ENCODE peak calls at places on chromosomes 11 and 22, in four cellular contexts. Z is caudate nucleus; H is stimulated activated CD8-positive, alpha-beta memory T cell treated with anti-CD3 and anti-CD28 coated beads, Interleukin-4, amount 100 ng/mL, for 1 hour; N is A172. Y is an unnamed sample.

GRCh38 chr11:45150943-45151342 is 4.5 kb downstream of the PRDM11 start:
- DNase-seq in H (no peak), Z (no peak), N (no peak), Y (no peak)

GRCh38 chr11:87460842-87461637 is 423.3 kb downstream of the TMEM135 start:
- DNase-seq in N (no peak), Z (no peak), H (no peak), Y (no peak)

GRCh38 chr22:50729391-50730012 is 8.5 kb upstream of the ACR start:
- DNase-seq in H (no peak), N (no peak), Z (no peak), Y (peak; percentile 21)

GRCh38 chr22:24180316-24181087 is 785 bp upstream of the SUSD2 start:
- DNase-seq in N (no peak), Z (no peak), H (no peak), Y (no peak)

GRCh38 chr11:86152006-86152862 is 83.3 kb upstream of the PICALM start:
- DNase-seq in Z (peak; percentile 50), N (peak; percentile 84), H (no peak), Y (no peak)

GRCh38 chr22:48960981-48961655 is 866.6 kb downstream of the BRD1 start:
- DNase-seq in H (no peak), Z (no peak), N (peak; percentile 8), Y (no peak)

GRCh38 chr22:20206709-20207215 is 55.9 kb upstream of the CCDC188 start:
- DNase-seq in H (no peak), Z (no peak), N (peak; percentile 8), Y (no peak)

GRCh38 chr11:134196756-134197155 is 27.0 kb downstream of the NCAPD3 start:
- DNase-seq in H (no peak), Z (no peak), N (no peak), Y (no peak)

GRCh38 chr22:42797021-42797420 is 60.1 kb downstream of the ARFGAP3 start:
- DNase-seq in Z (no peak), H (no peak), N (no peak), Y (no peak)

GRCh38 chr11:255816-256215 is 19.0 kb downstream of the PSMD13 start:
- DNase-seq in Z (no peak), H (no peak), N (no peak), Y (no peak)

GRCh38 chr22:31829505-31829904 is 75.7 kb downstream of the DEPDC5 start:
- DNase-seq in N (peak; percentile 91), H (no peak), Z (no peak), Y (no peak)

GRCh38 chr11:133660202-133660568 is 127.9 kb upstream of the OPCML start:
- DNase-seq in N (no peak), H (no peak), Z (no peak), Y (no peak)

GRCh38 chr22:20019661-20020532 is 1.0 kb upstream of the TANGO2 start:
- DNase-seq in H (no peak), N (no peak), Z (no peak), Y (no peak)

Y was measured in NCI-H1105 treated with DMSO at 0.1 percent for 48 hours.